ENCODE peak calls at places on chromosomes 11 and 22, in six cellular contexts. L is HFF-Myc; E is dorsolateral prefrontal cortex; N is cardiac muscle cell; W is AG09309; Y is naive thymus-derived CD4-positive, alpha-beta T cell. X is an unnamed sample.

GRCh38 chr11:67240575-67241389 is 25.5 kb upstream of the GRK2 start:
- DNase-seq in E (no peak), N (peak; percentile 59), L (peak; percentile 61), W (peak; percentile 37), Y (peak; percentile 87), X (peak; percentile 82)

GRCh38 chr11:95108159-95108611 is 18.5 kb downstream of the ENDOD1 start:
- DNase-seq in W (no peak), E (no peak), Y (no peak), L (no peak), N (no peak), X (peak; percentile 80)

GRCh38 chr11:31870609-31871309 is 59.6 kb upstream of the PAX6 start:
- DNase-seq in L (no peak), Y (no peak), W (no peak), N (peak; percentile 70), E (peak; percentile 48), X (peak; percentile 61)

GRCh38 chr11:10688401-10688800 is 5.2 kb downstream of the IRAG1 start:
- DNase-seq in N (no peak), L (no peak), E (no peak), Y (no peak), W (no peak), X (no peak)

GRCh38 chr22:35893698-35894097 is 134.9 kb downstream of the RBFOX2 start:
- DNase-seq in E (no peak), Y (no peak), W (no peak), N (no peak), L (no peak), X (peak; percentile 84)

GRCh38 chr11:43567396-43567975 is 113.1 kb upstream of the HSD17B12 start:
- DNase-seq in L (peak; percentile 42), Y (peak; percentile 15), N (peak; percentile 79), W (peak; percentile 21), E (no peak), X (peak; percentile 83)

GRCh38 chr11:3747704-3748103 is 49.6 kb downstream of the NUP98 start:
- DNase-seq in N (no peak), Y (no peak), L (peak; percentile 15), E (no peak), W (peak; percentile 48), X (peak; percentile 90)

GRCh38 chr11:76206327-76207081 is at the start of gene WNT11:
- DNase-seq in E (no peak), N (peak; percentile 90), W (no peak), Y (peak; percentile 23), L (no peak), X (no peak)

GRCh38 chr22:40276877-40277823 is 69.2 kb upstream of the ADSL start:
- DNase-seq in N (no peak), E (no peak), W (no peak), Y (no peak), L (no peak), X (peak; percentile 64)

GRCh38 chr11:36306888-36307287 is 10.8 kb downstream of the PRR5L start:
- DNase-seq in Y (no peak), W (no peak), L (no peak), N (peak; percentile 23), E (no peak), X (peak; percentile 81)

GRCh38 chr11:34233215-34233614 is 124.6 kb downstream of the ABTB2 start:
- DNase-seq in W (no peak), L (no peak), Y (no peak), E (no peak), N (no peak), X (no peak)

GRCh38 chr11:10192036-10192435 is 102.0 kb downstream of the SBF2 start:
- DNase-seq in N (no peak), W (no peak), Y (no peak), L (no peak), E (no peak), X (no peak)

GRCh38 chr11:66068923-66069714 is 953 bp upstream of the PACS1 start:
- DNase-seq in E (peak; percentile 53), L (no peak), W (peak; percentile 53), Y (peak; percentile 45), N (peak; percentile 57), X (peak; percentile 61)

GRCh38 chr11:126635511-126635910 is 280.0 kb downstream of the ST3GAL4 start:
- DNase-seq in E (no peak), W (no peak), L (no peak), N (no peak), Y (no peak), X (no peak)

GRCh38 chr22:43817402-43817801 is 5.3 kb upstream of the EFCAB6 start:
- DNase-seq in N (no peak), L (no peak), Y (no peak), W (no peak), E (no peak), X (no peak)

GRCh38 chr22:43812149-43812842 is at the start of gene EFCAB6:
- DNase-seq in N (peak; percentile 96), W (peak; percentile 74), E (peak; percentile 95), Y (peak; percentile 88), L (peak; percentile 82), X (peak; percentile 96)

GRCh38 chr22:43812890-43813289 is 785 bp upstream of the EFCAB6 start:
- DNase-seq in L (no peak), Y (no peak), W (no peak), N (no peak), E (no peak), X (no peak)

GRCh38 chr22:43814264-43814663 is 2.2 kb upstream of the EFCAB6 start:
- DNase-seq in Y (no peak), N (no peak), E (no peak), W (no peak), L (no peak), X (no peak)

DNA sequence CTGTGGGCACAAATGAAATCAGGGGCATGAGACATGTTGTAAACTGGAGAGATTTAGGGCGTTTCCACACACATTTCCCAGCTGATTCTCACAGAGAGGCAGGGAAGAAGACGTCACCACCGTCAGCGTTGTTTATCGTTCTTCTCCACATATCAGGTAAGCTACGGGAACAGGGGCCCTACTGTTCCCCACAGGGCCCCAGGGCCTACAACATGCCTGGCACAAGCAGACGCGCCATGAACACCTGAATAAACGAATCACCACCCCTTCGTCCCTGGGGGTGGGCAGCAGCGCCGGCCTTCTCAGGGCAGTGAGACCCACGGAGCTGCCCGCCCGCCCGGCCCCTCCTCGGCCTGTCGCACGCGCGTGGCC is 342 bp downstream of the EFCAB6 start:
- DNase-seq in Y (peak; percentile 35), L (no peak), E (no peak), W (no peak), N (no peak), X (peak; percentile 67)
- H3K4me3 ChIP-seq in Y (peak overlapping the region; percentile 93), L (peak overlapping the region; percentile 87), E (peak overlapping the region; percentile 99), W (peak overlapping the region; percentile 85), N (peak overlapping the region; percentile 62), X (peak overlapping the region; percentile 78)

GRCh38 chr11:112771847-112772246 is 189.4 kb upstream of the NCAM1 start:
- DNase-seq in Y (no peak), E (no peak), W (no peak), N (no peak), L (no peak), X (no peak)
- H3K4me3 ChIP-seq in Y (no peak overlapping the region), E (no peak overlapping the region), W (no peak overlapping the region), N (no peak overlapping the region), L (no peak overlapping the region), X (no peak overlapping the region)

GRCh38 chr11:71285111-71285510 is 32.7 kb upstream of the SHANK2 start:
- DNase-seq in Y (no peak), E (no peak), N (no peak), W (no peak), L (no peak), X (no peak)

GRCh38 chr11:71283960-71284359 is 31.6 kb upstream of the SHANK2 start:
- DNase-seq in L (no peak), N (no peak), W (no peak), Y (no peak), E (no peak), X (no peak)

GRCh38 chr11:71284525-71285092 is 32.2 kb upstream of the SHANK2 start:
- DNase-seq in W (no peak), E (no peak), L (no peak), Y (no peak), N (no peak), X (no peak)

GRCh38 chr11:71282581-71283351 is 30.4 kb upstream of the SHANK2 start:
- DNase-seq in L (no peak), Y (no peak), N (no peak), E (no peak), W (no peak), X (no peak)

DNA sequence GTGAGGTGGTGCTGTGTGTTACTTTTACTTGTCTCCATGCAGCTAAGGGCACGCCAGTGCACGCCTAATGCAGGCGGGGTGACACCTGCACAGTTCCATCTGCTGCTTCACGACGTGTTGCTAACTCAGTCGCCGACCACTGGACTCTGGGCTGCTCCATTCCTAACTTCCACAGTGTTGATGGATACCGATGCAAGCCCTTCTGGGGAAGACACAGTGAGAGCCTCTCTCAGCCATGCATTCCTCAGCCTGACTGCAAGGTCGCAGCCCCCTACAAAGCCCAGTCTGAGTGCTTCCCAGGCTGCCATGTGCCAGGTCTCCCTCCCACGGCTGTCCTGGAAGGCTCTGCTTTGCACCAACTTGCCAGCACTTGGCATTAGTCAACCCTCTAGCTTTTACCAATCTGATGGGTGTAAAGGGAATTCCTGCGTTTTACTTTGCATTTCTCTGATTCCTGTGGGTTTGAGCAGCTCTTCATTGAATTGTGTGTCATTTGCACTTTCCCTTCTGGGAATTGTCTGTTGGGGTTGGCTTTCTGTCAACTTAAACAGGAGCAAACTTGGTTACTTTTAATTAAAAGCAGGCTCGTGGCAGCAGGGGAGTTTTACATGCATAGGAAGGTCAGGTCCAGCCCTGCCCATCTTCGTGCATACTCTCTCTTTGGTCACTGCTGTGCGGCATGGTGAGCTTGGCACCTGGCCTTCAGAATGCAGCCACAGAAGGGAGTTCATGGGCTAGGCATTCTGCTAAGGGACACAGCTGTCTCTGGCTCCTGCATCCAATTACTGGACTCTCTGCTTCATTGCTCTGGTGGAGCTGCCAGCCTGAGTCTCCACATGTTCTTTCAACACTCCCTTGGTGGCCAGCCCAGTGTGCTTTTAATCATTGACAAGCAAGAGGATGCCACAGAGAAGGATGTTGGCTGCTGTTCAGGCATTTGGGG is 34.6 kb upstream of the SHANK2 start:
- DNase-seq in Y (no peak), E (peak; percentile 67), N (no peak), L (peak; percentile 88), W (peak; percentile 99), X (peak; percentile 61)
- H3K4me3 ChIP-seq in Y (no peak overlapping the region), E (no peak overlapping the region), N (no peak overlapping the region), L (no peak overlapping the region), W (no peak overlapping the region), X (no peak overlapping the region)

GRCh38 chr11:57762235-57762866 is 749 bp downstream of the CTNND1 start:
- DNase-seq in E (no peak), N (no peak), W (no peak), L (no peak), Y (no peak), X (no peak)

GRCh38 chr11:57761301-57762234 is at the start of gene CTNND1:
- DNase-seq in Y (no peak), E (peak; percentile 76), L (peak; percentile 94), W (peak; percentile 93), N (peak; percentile 95), X (peak; percentile 99)

GRCh38 chr11:57763568-57763967 is 2.0 kb downstream of the CTNND1 start:
- DNase-seq in Y (no peak), L (no peak), E (no peak), W (no peak), N (peak; percentile 50), X (peak; percentile 58)

GRCh38 chr11:57764527-57764926 is 2.9 kb downstream of the CTNND1 start:
- DNase-seq in L (no peak), W (no peak), N (no peak), Y (no peak), E (no peak), X (peak; percentile 41)

DNA sequence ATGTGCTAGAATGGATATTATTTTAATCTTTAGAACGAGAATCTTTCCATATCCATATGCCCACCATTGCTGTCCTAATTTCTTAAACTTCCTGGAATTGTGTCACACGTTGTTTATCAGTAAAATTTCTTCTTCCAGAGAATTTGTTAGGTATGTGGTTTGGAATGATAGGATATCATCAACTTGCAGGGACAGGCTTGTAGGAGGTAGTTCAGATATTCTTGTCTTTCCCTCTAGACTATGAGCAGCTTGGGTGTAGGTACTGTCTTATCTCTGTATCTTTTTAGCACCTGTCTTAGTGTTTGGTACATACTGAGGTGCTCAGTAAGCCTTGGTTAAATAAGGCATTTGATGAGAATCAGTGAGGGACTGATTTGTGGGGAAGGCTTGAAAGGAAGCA is 3.4 kb downstream of the CTNND1 start:
- DNase-seq in W (no peak), Y (no peak), L (no peak), E (no peak), N (no peak), X (no peak)
- H3K4me3 ChIP-seq in W (peak overlapping the region; percentile 76), Y (no peak overlapping the region), L (peak overlapping the region; percentile 70), E (peak overlapping the region; percentile 88), N (peak overlapping the region; percentile 100), X (peak overlapping the region; percentile 15)

X was measured in choroid plexus epithelial cell.